ENCODE peak calls at places on chromosome X, in eight cellular contexts. One of them, this sample, is unnamed.

GRCh38 chrX:38627683-38628082 is 66.3 kb downstream of the TSPAN7 start:
- DNase-seq in foreskin keratinocyte: peak
- DNase-seq in Peyer's patch: no peak
- DNase-seq in pancreas: no peak
- DNase-seq in SK-N-SH: peak
- DNase-seq in ovary: no peak
- DNase-seq in fibroblast of pulmonary artery: peak
- DNase-seq in neural crest cell: no peak
- DNase-seq in this sample: peak

GRCh38 chrX:135737361-135738071 is 24.1 kb downstream of the CT45A1 start:
- DNase-seq in neural crest cell: no peak
- DNase-seq in foreskin keratinocyte: no peak
- DNase-seq in ovary: no peak
- DNase-seq in SK-N-SH: no peak
- DNase-seq in Peyer's patch: no peak
- DNase-seq in pancreas: no peak
- DNase-seq in fibroblast of pulmonary artery: peak
- DNase-seq in this sample: peak

GRCh38 chrX:1727531-1728027 is 112.7 kb downstream of the ASMT start:
- DNase-seq in foreskin keratinocyte: peak
- DNase-seq in neural crest cell: no peak
- DNase-seq in ovary: no peak
- DNase-seq in SK-N-SH: no peak
- DNase-seq in pancreas: no peak
- DNase-seq in fibroblast of pulmonary artery: no peak
- DNase-seq in Peyer's patch: no peak
- DNase-seq in this sample: peak

GRCh38 chrX:20265726-20266681 is 705 bp downstream of the RPS6KA3 start:
- DNase-seq in pancreas: peak
- DNase-seq in foreskin keratinocyte: no peak
- DNase-seq in SK-N-SH: peak
- DNase-seq in ovary: peak
- DNase-seq in Peyer's patch: peak
- DNase-seq in fibroblast of pulmonary artery: peak
- DNase-seq in neural crest cell: peak
- DNase-seq in this sample: peak

GRCh38 chrX:42519666-42520231 is 258.2 kb downstream of the PPP1R2C start:
- DNase-seq in pancreas: no peak
- DNase-seq in SK-N-SH: no peak
- DNase-seq in ovary: no peak
- DNase-seq in foreskin keratinocyte: peak
- DNase-seq in Peyer's patch: no peak
- DNase-seq in fibroblast of pulmonary artery: peak
- DNase-seq in neural crest cell: no peak
- DNase-seq in this sample: peak

GRCh38 chrX:26470946-26471345 is 255.0 kb downstream of the MAGEB5 start:
- DNase-seq in pancreas: no peak
- DNase-seq in fibroblast of pulmonary artery: no peak
- DNase-seq in neural crest cell: no peak
- DNase-seq in SK-N-SH: no peak
- DNase-seq in ovary: no peak
- DNase-seq in foreskin keratinocyte: no peak
- DNase-seq in Peyer's patch: no peak
- DNase-seq in this sample: no peak

GRCh38 chrX:133401539-133401938 is 13.8 kb downstream of the GPC4 start:
- DNase-seq in neural crest cell: no peak
- DNase-seq in SK-N-SH: no peak
- DNase-seq in pancreas: no peak
- DNase-seq in Peyer's patch: no peak
- DNase-seq in ovary: no peak
- DNase-seq in foreskin keratinocyte: no peak
- DNase-seq in fibroblast of pulmonary artery: no peak
- DNase-seq in this sample: no peak

GRCh38 chrX:136879001-136879667 is 1.4 kb downstream of the RBMX start:
- DNase-seq in fibroblast of pulmonary artery: peak
- DNase-seq in Peyer's patch: no peak
- DNase-seq in ovary: no peak
- DNase-seq in SK-N-SH: no peak
- DNase-seq in pancreas: no peak
- DNase-seq in foreskin keratinocyte: no peak
- DNase-seq in neural crest cell: no peak
- DNase-seq in this sample: no peak

GRCh38 chrX:120795301-120795700 is 80.4 kb downstream of the CT47B1 start:
- DNase-seq in Peyer's patch: no peak
- DNase-seq in SK-N-SH: no peak
- DNase-seq in pancreas: no peak
- DNase-seq in neural crest cell: no peak
- DNase-seq in fibroblast of pulmonary artery: peak
- DNase-seq in foreskin keratinocyte: no peak
- DNase-seq in ovary: no peak
- DNase-seq in this sample: peak

GRCh38 chrX:19569930-19570329 is 54.6 kb upstream of the MAP3K15 start:
- DNase-seq in fibroblast of pulmonary artery: no peak
- DNase-seq in Peyer's patch: no peak
- DNase-seq in ovary: no peak
- DNase-seq in SK-N-SH: no peak
- DNase-seq in pancreas: no peak
- DNase-seq in foreskin keratinocyte: no peak
- DNase-seq in neural crest cell: no peak
- DNase-seq in this sample: no peak

GRCh38 chrX:14528629-14529287 is 578 bp upstream of the GLRA2 start:
- DNase-seq in ovary: peak
- DNase-seq in Peyer's patch: no peak
- DNase-seq in SK-N-SH: peak
- DNase-seq in pancreas: peak
- DNase-seq in fibroblast of pulmonary artery: peak
- DNase-seq in foreskin keratinocyte: peak
- DNase-seq in neural crest cell: peak
- DNase-seq in this sample: peak

GRCh38 chrX:12988797-12989196 is 13.9 kb downstream of the TMSB4X start:
- DNase-seq in foreskin keratinocyte: peak
- DNase-seq in fibroblast of pulmonary artery: peak
- DNase-seq in neural crest cell: no peak
- DNase-seq in ovary: no peak
- DNase-seq in Peyer's patch: no peak
- DNase-seq in SK-N-SH: no peak
- DNase-seq in pancreas: no peak
- DNase-seq in this sample: peak

GRCh38 chrX:110120025-110120424 is 117.1 kb downstream of the TMEM164 start:
- DNase-seq in neural crest cell: no peak
- DNase-seq in Peyer's patch: no peak
- DNase-seq in ovary: no peak
- DNase-seq in SK-N-SH: no peak
- DNase-seq in foreskin keratinocyte: no peak
- DNase-seq in fibroblast of pulmonary artery: no peak
- DNase-seq in pancreas: no peak
- DNase-seq in this sample: peak

GRCh38 chrX:40207626-40208025 is 109.9 kb upstream of the BCOR start:
- DNase-seq in pancreas: no peak
- DNase-seq in fibroblast of pulmonary artery: peak
- DNase-seq in neural crest cell: no peak
- DNase-seq in Peyer's patch: no peak
- DNase-seq in ovary: no peak
- DNase-seq in SK-N-SH: no peak
- DNase-seq in foreskin keratinocyte: peak
- DNase-seq in this sample: peak

GRCh38 chrX:16643160-16643559 is 6.8 kb upstream of the S100G start:
- DNase-seq in fibroblast of pulmonary artery: peak
- DNase-seq in ovary: no peak
- DNase-seq in pancreas: no peak
- DNase-seq in SK-N-SH: no peak
- DNase-seq in neural crest cell: no peak
- DNase-seq in Peyer's patch: no peak
- DNase-seq in foreskin keratinocyte: peak
- DNase-seq in this sample: peak

GRCh38 chrX:49840679-49841078 is 11.6 kb downstream of the PAGE4 start:
- DNase-seq in neural crest cell: peak
- DNase-seq in ovary: peak
- DNase-seq in SK-N-SH: peak
- DNase-seq in pancreas: peak
- DNase-seq in fibroblast of pulmonary artery: peak
- DNase-seq in foreskin keratinocyte: peak
- DNase-seq in Peyer's patch: peak
- DNase-seq in this sample: peak

GRCh38 chrX:73916931-73917657 is 354.1 kb downstream of the CHIC1 start:
- DNase-seq in neural crest cell: no peak
- DNase-seq in Peyer's patch: no peak
- DNase-seq in ovary: no peak
- DNase-seq in fibroblast of pulmonary artery: peak
- DNase-seq in pancreas: no peak
- DNase-seq in foreskin keratinocyte: peak
- DNase-seq in SK-N-SH: no peak
- DNase-seq in this sample: peak

GRCh38 chrX:105880491-105880890 is 58.2 kb downstream of the NRK start:
- DNase-seq in SK-N-SH: no peak
- DNase-seq in Peyer's patch: no peak
- DNase-seq in fibroblast of pulmonary artery: no peak
- DNase-seq in ovary: no peak
- DNase-seq in neural crest cell: no peak
- DNase-seq in pancreas: no peak
- DNase-seq in foreskin keratinocyte: no peak
- DNase-seq in this sample: no peak

GRCh38 chrX:105872921-105873320 is 50.6 kb downstream of the NRK start:
- DNase-seq in foreskin keratinocyte: no peak
- DNase-seq in ovary: no peak
- DNase-seq in neural crest cell: no peak
- DNase-seq in SK-N-SH: no peak
- DNase-seq in fibroblast of pulmonary artery: no peak
- DNase-seq in pancreas: no peak
- DNase-seq in Peyer's patch: no peak
- DNase-seq in this sample: peak

GRCh38 chrX:105874790-105875189 is 52.5 kb downstream of the NRK start:
- DNase-seq in fibroblast of pulmonary artery: no peak
- DNase-seq in neural crest cell: no peak
- DNase-seq in ovary: no peak
- DNase-seq in pancreas: no peak
- DNase-seq in foreskin keratinocyte: no peak
- DNase-seq in Peyer's patch: no peak
- DNase-seq in SK-N-SH: no peak
- DNase-seq in this sample: no peak

GRCh38 chrX:105876658-105877057 is 54.3 kb downstream of the NRK start:
- DNase-seq in foreskin keratinocyte: peak
- DNase-seq in pancreas: no peak
- DNase-seq in ovary: no peak
- DNase-seq in Peyer's patch: no peak
- DNase-seq in neural crest cell: no peak
- DNase-seq in fibroblast of pulmonary artery: peak
- DNase-seq in SK-N-SH: no peak
- DNase-seq in this sample: peak
- TF ChIP-seq CTCF in foreskin keratinocyte: peak
- TF ChIP-seq CTCF in pancreas: no peak
- TF ChIP-seq CTCF in ovary: no peak
- TF ChIP-seq CTCF in Peyer's patch: no peak
- TF ChIP-seq CTCF in neural crest cell: peak
- TF ChIP-seq CTCF in fibroblast of pulmonary artery: peak
- TF ChIP-seq CTCF in SK-N-SH: peak
- TF ChIP-seq CTCF in this sample: peak

GRCh38 chrX:129795584-129795983 is 15.8 kb downstream of the SASH3 start:
- DNase-seq in neural crest cell: no peak
- DNase-seq in fibroblast of pulmonary artery: no peak
- DNase-seq in SK-N-SH: no peak
- DNase-seq in Peyer's patch: no peak
- DNase-seq in ovary: no peak
- DNase-seq in foreskin keratinocyte: no peak
- DNase-seq in pancreas: no peak
- DNase-seq in this sample: no peak

GRCh38 chrX:129798456-129798855 is 18.7 kb downstream of the SASH3 start:
- DNase-seq in neural crest cell: no peak
- DNase-seq in ovary: no peak
- DNase-seq in foreskin keratinocyte: no peak
- DNase-seq in Peyer's patch: no peak
- DNase-seq in fibroblast of pulmonary artery: no peak
- DNase-seq in pancreas: no peak
- DNase-seq in SK-N-SH: no peak
- DNase-seq in this sample: no peak

GRCh38 chrX:129798888-129799287 is 19.1 kb downstream of the SASH3 start:
- DNase-seq in foreskin keratinocyte: no peak
- DNase-seq in neural crest cell: no peak
- DNase-seq in fibroblast of pulmonary artery: no peak
- DNase-seq in Peyer's patch: no peak
- DNase-seq in ovary: no peak
- DNase-seq in pancreas: no peak
- DNase-seq in SK-N-SH: no peak
- DNase-seq in this sample: no peak

GRCh38 chrX:129793604-129794191 is 13.9 kb downstream of the SASH3 start:
- DNase-seq in foreskin keratinocyte: no peak
- DNase-seq in Peyer's patch: no peak
- DNase-seq in neural crest cell: no peak
- DNase-seq in ovary: no peak
- DNase-seq in fibroblast of pulmonary artery: no peak
- DNase-seq in pancreas: no peak
- DNase-seq in SK-N-SH: no peak
- DNase-seq in this sample: no peak

DNA sequence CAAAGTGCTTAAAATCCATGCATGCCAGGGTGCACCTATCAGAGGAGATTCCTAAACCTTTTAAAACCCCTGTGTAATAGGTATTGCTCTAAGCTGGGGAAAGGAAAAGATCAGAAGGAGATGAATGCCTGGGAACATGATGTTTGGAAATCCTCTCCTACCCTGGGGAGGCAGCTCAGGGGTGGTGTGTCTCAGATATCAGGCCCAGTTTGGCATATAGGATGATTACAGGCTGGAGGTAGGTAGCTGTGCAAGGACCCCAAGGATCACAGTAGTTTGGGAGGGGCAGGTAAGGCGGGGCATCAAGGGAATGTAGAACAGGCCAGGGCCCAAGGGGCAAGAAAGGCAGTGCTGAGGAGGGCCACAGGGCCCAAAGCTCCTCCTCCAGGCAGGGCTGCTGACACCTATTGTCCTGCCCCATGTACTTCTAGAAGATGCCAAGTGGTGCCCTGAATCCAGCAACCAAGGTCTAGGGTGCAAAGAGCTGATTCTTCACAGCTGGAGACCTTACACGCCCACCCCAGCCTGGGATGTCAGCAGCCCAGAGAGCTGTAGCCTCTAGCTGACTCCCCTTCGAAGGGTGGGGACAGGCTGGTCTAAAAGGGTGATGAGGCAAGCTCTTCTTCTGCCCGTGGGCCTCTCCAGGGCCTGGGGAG is 17.6 kb downstream of the SASH3 start:
- DNase-seq in Peyer's patch: no peak
- DNase-seq in SK-N-SH: no peak
- DNase-seq in fibroblast of pulmonary artery: no peak
- DNase-seq in ovary: no peak
- DNase-seq in foreskin keratinocyte: no peak
- DNase-seq in pancreas: no peak
- DNase-seq in neural crest cell: no peak
- DNase-seq in this sample: no peak
- TF ChIP-seq CTCF in Peyer's patch: no peak
- TF ChIP-seq CTCF in SK-N-SH: no peak
- TF ChIP-seq CTCF in fibroblast of pulmonary artery: no peak
- TF ChIP-seq CTCF in ovary: no peak
- TF ChIP-seq CTCF in foreskin keratinocyte: no peak
- TF ChIP-seq CTCF in pancreas: no peak
- TF ChIP-seq CTCF in neural crest cell: no peak
- TF ChIP-seq CTCF in this sample: no peak

GRCh38 chrX:153794018-153794896 is at the start of the genes IDH3G and SSR4:
- DNase-seq in fibroblast of pulmonary artery: peak
- DNase-seq in foreskin keratinocyte: peak
- DNase-seq in pancreas: peak
- DNase-seq in Peyer's patch: peak
- DNase-seq in ovary: peak
- DNase-seq in neural crest cell: peak
- DNase-seq in SK-N-SH: peak
- DNase-seq in this sample: peak
- TF ChIP-seq CTCF in fibroblast of pulmonary artery: no peak
- TF ChIP-seq CTCF in foreskin keratinocyte: peak
- TF ChIP-seq CTCF in pancreas: no peak
- TF ChIP-seq CTCF in Peyer's patch: no peak
- TF ChIP-seq CTCF in ovary: no peak
- TF ChIP-seq CTCF in neural crest cell: no peak
- TF ChIP-seq CTCF in SK-N-SH: no peak
- TF ChIP-seq CTCF in this sample: no peak

GRCh38 chrX:67426946-67427345 is 116.9 kb upstream of the AR start:
- DNase-seq in SK-N-SH: no peak
- DNase-seq in fibroblast of pulmonary artery: no peak
- DNase-seq in neural crest cell: no peak
- DNase-seq in foreskin keratinocyte: no peak
- DNase-seq in pancreas: no peak
- DNase-seq in ovary: no peak
- DNase-seq in Peyer's patch: no peak
- DNase-seq in this sample: no peak
- TF ChIP-seq CTCF in SK-N-SH: no peak
- TF ChIP-seq CTCF in fibroblast of pulmonary artery: no peak
- TF ChIP-seq CTCF in neural crest cell: no peak
- TF ChIP-seq CTCF in foreskin keratinocyte: no peak
- TF ChIP-seq CTCF in pancreas: no peak
- TF ChIP-seq CTCF in ovary: no peak
- TF ChIP-seq CTCF in Peyer's patch: no peak
- TF ChIP-seq CTCF in this sample: no peak

This sample was measured in MCF 10A.